ENCODE peak calls at places on chromosomes 2 and 18, in five cellular contexts. G, F, M, C and B are unnamed samples.

GRCh38 chr2:19845323-19845920 is 56.4 kb downstream of the TTC32 start:
- DNase-seq in M (no peak), G (no peak), C (no peak), F (no peak), B (no peak)

GRCh38 chr18:55633032-55633431 is 45.0 kb upstream of the TCF4 start:
- DNase-seq in F (no peak), M (no peak), G (no peak), C (no peak), B (no peak)

GRCh38 chr2:235551965-235552364 is 58.1 kb downstream of the AGAP1 start:
- DNase-seq in G (peak), C (peak), M (no peak), F (peak), B (no peak)

GRCh38 chr2:101234169-101234938 is 18.3 kb upstream of the CNOT11 start:
- DNase-seq in M (no peak), G (no peak), C (no peak), F (no peak), B (no peak)

GRCh38 chr2:9696731-9697130 is 65.9 kb upstream of the YWHAQ start:
- DNase-seq in M (no peak), F (no peak), C (no peak), G (no peak), B (no peak)

GRCh38 chr18:27428120-27428519 is 243.0 kb upstream of the CHST9 start:
- DNase-seq in F (no peak), G (no peak), M (no peak), C (peak), B (no peak)

GRCh38 chr2:119126650-119127049 is 31.9 kb downstream of the C1QL2 start:
- DNase-seq in C (peak), M (no peak), F (peak), G (no peak), B (no peak)

GRCh38 chr18:36672437-36673344 is 156.1 kb downstream of the TPGS2 start:
- DNase-seq in F (peak), G (no peak), C (no peak), M (peak), B (no peak)

GRCh38 chr2:68828887-68829708 is 42.1 kb downstream of the BMP10 start:
- DNase-seq in F (peak), G (peak), M (peak), C (peak), B (peak)